ENCODE peak calls at places on chromosomes 11 and 22, in four cellular contexts. D is H1, K is SK-N-SH, C is GM12892. X is an unnamed sample.
A peak's percentile ranks its signal among the peaks of the same experiment; 100 is the strongest.

GRCh38 chr11:1302041-1302460 is 7.4 kb downstream of the TOLLIP start:
- DNase-seq in D (peak; percentile 30), K (no peak), C (peak; percentile 2), X (no peak)

GRCh38 chr11:133082453-133082781 is 449.9 kb downstream of the OPCML start:
- DNase-seq in D (no peak), K (no peak), C (no peak), X (no peak)

GRCh38 chr11:111727431-111727830 is 38.8 kb downstream of the PPP2R1B start:
- DNase-seq in D (no peak), K (no peak), C (no peak), X (no peak)

GRCh38 chr11:90135016-90135415 is 553 bp downstream of the NAALAD2 start:
- DNase-seq in D (no peak), K (no peak), C (no peak), X (no peak)

GRCh38 chr22:23756891-23757290 is 2.7 kb upstream of the VPREB3 start:
- DNase-seq in D (no peak), K (no peak), C (no peak), X (no peak)

GRCh38 chr11:105612766-105613165 is 2.9 kb downstream of the GRIA4 start:
- DNase-seq in D (no peak), K (no peak), C (no peak), X (no peak)

GRCh38 chr22:26477341-26477731 is 6.2 kb downstream of the HPS4 start:
- DNase-seq in D (no peak), K (no peak), C (no peak), X (no peak)

GRCh38 chr11:9260182-9261146 is 4.7 kb downstream of the DENND5A start:
- DNase-seq in D (no peak), K (peak; percentile 41), C (no peak), X (no peak)

GRCh38 chr11:63406458-63406857 is 36.9 kb downstream of the SLC22A9 start:
- DNase-seq in D (no peak), K (no peak), C (no peak), X (no peak)

GRCh38 chr22:45968003-45968650 is 8.8 kb downstream of the WNT7B start:
- DNase-seq in D (no peak), K (no peak), C (no peak), X (no peak)
- TF ChIP-seq TAF1 in D (no peak), K (no peak), C (no peak), X (no peak)

DNA sequence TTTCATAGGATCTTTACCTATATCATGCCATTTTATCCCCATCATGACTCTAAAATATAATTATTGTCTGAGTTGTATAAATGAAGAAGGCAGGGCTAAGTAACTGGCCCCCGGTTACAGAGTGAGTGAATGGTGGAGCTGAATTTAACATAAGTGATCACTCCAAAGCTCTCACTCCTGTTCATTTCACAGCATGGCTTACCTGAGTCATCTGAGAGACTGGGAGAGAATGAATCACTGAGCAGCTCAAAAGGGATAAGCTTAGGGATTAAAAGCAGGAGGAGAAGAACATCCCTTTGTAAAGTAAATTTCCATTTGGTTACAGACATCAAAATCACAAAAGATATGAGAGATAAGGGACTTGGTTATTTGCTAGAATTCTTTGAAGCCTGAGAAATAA is 294.0 kb upstream of the CTSC start:
- DNase-seq in D (no peak), K (no peak), C (no peak), X (no peak)
- TF ChIP-seq TAF1 in D (no peak), K (no peak), C (no peak), X (no peak)

DNA sequence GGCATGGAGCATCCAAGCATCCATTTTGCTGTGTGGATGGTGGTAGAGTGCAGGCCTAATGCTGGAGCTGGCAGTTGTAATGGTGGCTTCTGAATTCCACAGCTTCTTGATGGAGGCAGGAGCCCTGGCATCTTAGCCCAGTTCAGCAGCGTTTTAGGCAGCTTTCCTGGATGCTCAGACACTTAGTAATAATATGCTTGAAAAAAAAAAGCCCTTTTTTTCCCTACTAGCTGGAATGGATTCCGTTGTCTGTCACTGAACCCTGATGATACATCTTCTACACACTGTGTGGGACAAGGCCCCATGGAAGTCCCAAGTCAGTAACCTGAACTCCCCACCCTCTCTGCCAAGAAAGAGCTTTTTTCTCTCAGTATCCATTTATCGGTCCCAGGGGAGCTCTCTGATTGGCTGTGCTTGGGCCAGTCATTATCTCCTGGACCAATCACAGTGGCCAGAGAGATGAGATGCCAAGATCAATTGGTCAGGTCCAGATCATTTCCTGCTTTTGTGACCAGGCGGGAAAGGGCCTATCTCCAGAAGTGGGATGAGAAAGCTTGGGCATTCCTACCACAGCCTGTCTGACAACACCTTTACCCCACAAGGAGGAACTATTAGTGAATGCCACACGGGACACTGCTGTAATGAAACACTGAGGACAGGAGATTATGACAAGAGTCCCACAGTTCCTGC is 34.3 kb downstream of the MCM5 start:
- DNase-seq in D (no peak), K (no peak), C (no peak), X (no peak)
- TF ChIP-seq TAF1 in D (no peak), K (no peak), C (no peak), X (no peak)

DNA sequence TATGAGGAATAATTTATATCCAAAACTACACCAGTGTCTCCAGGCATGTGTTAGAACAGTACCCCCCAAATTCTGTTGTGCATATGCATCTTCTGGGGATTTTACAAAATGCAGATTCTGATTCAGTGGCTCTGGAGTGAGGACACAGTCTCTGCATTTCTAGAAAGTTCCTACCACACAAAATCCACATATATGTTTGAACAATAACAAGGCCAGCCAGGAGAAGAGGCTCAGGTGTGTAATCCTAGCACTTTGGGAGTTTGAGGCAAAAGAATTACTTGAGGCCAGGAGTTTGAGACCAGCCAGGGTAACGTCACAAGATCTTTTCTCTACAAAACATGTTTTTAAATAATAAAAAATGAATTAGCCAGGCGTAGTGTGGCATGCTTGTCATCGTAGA is 84.9 kb downstream of the ZNF280B start:
- DNase-seq in D (no peak), K (no peak), C (no peak), X (no peak)
- TF ChIP-seq TAF1 in D (no peak), K (no peak), C (no peak), X (no peak)

X was measured in GM12891.